ENCODE peak calls at places on chromosome 12, in ten cellular contexts. C, D, H, V, J, F, L, X, Z and G are unnamed samples.

GRCh38 chr12:123113038-123113437 is 37.9 kb downstream of the PITPNM2 start:
- DNase-seq in C (no peak), D (no peak), H (no peak), V (no peak), J (no peak), F (no peak), L (no peak), X (no peak), Z (no peak), G (no peak)

GRCh38 chr12:69642531-69642930 is 31.8 kb upstream of the LRRC10 start:
- DNase-seq in C (no peak), D (no peak), H (no peak), V (no peak), J (no peak), F (no peak), L (no peak), X (no peak), Z (no peak), G (no peak)

GRCh38 chr12:94261119-94261518 is 112.7 kb downstream of the PLXNC1 start:
- DNase-seq in C (no peak), D (no peak), H (no peak), V (no peak), J (peak), F (no peak), L (no peak), X (no peak), Z (no peak), G (no peak)

GRCh38 chr12:101552277-101552676 is 42.5 kb upstream of the MYBPC1 start:
- DNase-seq in C (no peak), D (no peak), H (peak), V (no peak), J (no peak), F (no peak), L (no peak), X (no peak), Z (no peak), G (no peak)

GRCh38 chr12:31491819-31492598 is 98.9 kb downstream of the DENND5B start:
- DNase-seq in C (peak), D (peak), H (no peak), V (no peak), J (no peak), F (no peak), L (peak), X (no peak), Z (peak), G (no peak)

GRCh38 chr12:91990525-91990924 is 155.1 kb downstream of the BTG1 start:
- DNase-seq in C (peak), D (no peak), H (no peak), V (no peak), J (no peak), F (no peak), L (no peak), X (no peak), Z (no peak), G (no peak)

GRCh38 chr12:11508699-11509098 is 113.3 kb upstream of the PRB2 start:
- DNase-seq in C (no peak), D (no peak), H (no peak), V (no peak), J (no peak), F (no peak), L (no peak), X (no peak), Z (no peak), G (no peak)

GRCh38 chr12:113473942-113474341 is 2.3 kb upstream of the LHX5 start:
- DNase-seq in C (no peak), D (no peak), H (no peak), V (no peak), J (no peak), F (no peak), L (no peak), X (no peak), Z (no peak), G (peak)

GRCh38 chr12:27296674-27297073 is 36.0 kb upstream of the BMAL2 start:
- DNase-seq in C (peak), D (no peak), H (no peak), V (no peak), J (no peak), F (no peak), L (no peak), X (no peak), Z (no peak), G (no peak)

GRCh38 chr12:39852346-39852745 is 232.7 kb upstream of the ABCD2 start:
- DNase-seq in C (no peak), D (no peak), H (no peak), V (no peak), J (no peak), F (no peak), L (no peak), X (no peak), Z (no peak), G (no peak)

GRCh38 chr12:50221228-50222008 is 54.2 kb upstream of the CERS5 start:
- DNase-seq in C (peak), D (no peak), H (peak), V (peak), J (no peak), F (no peak), L (no peak), X (no peak), Z (no peak), G (peak)

GRCh38 chr12:64205542-64205941 is 16.6 kb downstream of the KICS2 start:
- DNase-seq in C (no peak), D (no peak), H (no peak), V (no peak), J (no peak), F (no peak), L (no peak), X (no peak), Z (no peak), G (no peak)

DNA sequence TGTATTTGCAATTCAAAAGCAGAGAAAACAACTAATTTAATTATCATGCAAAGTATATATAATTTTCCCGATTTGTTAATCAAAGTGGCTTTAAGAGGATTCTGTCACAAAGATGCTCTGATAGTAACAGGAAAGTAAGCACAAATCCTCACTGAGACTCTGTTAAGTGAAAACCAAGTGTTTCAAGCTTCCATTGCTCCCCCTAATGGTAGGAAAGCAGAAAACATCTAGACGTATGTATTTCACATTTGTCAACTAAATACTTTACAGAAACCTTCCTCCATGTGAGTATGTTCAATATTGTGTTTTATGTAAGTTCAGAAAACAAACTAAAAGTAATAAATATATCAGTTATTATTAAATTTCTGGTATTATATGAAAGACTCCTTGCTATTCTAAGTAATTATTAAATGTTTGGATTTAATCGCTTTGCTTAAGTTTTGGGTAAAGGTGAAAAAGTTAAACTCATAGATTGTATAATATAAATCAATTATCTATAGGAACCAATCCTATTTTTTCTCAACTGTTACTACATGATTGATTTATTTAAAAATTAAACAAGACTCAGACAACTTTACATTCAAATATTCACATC is 1.5 kb upstream of the NTS start:
- DNase-seq in C (peak), D (peak), H (peak), V (no peak), J (no peak), F (no peak), L (peak), X (no peak), Z (peak), G (peak)
- TF ChIP-seq MAX in C (no peak), D (no peak), H (no peak), V (no peak), J (no peak), F (no peak), L (no peak), X (no peak), Z (no peak), G (no peak)

GRCh38 chr12:96327346-96327745 is 72.9 kb downstream of the CDK17 start:
- DNase-seq in C (no peak), D (no peak), H (no peak), V (peak), J (no peak), F (no peak), L (no peak), X (no peak), Z (no peak), G (no peak)
- TF ChIP-seq MAX in C (no peak), D (no peak), H (no peak), V (no peak), J (no peak), F (no peak), L (no peak), X (no peak), Z (no peak), G (no peak)

GRCh38 chr12:28537474-28537873 is 347.2 kb downstream of the CCDC91 start:
- DNase-seq in C (no peak), D (no peak), H (no peak), V (no peak), J (no peak), F (no peak), L (no peak), X (no peak), Z (no peak), G (no peak)

GRCh38 chr12:28536088-28536487 is 345.8 kb downstream of the CCDC91 start:
- DNase-seq in C (no peak), D (no peak), H (peak), V (no peak), J (no peak), F (no peak), L (no peak), X (no peak), Z (no peak), G (no peak)

GRCh38 chr12:28540324-28540714 is 350.1 kb downstream of the CCDC91 start:
- DNase-seq in C (no peak), D (no peak), H (no peak), V (no peak), J (no peak), F (no peak), L (no peak), X (no peak), Z (no peak), G (no peak)

GRCh38 chr12:28539691-28540323 is 349.6 kb downstream of the CCDC91 start:
- DNase-seq in C (no peak), D (no peak), H (no peak), V (no peak), J (no peak), F (no peak), L (no peak), X (no peak), Z (no peak), G (no peak)

DNA sequence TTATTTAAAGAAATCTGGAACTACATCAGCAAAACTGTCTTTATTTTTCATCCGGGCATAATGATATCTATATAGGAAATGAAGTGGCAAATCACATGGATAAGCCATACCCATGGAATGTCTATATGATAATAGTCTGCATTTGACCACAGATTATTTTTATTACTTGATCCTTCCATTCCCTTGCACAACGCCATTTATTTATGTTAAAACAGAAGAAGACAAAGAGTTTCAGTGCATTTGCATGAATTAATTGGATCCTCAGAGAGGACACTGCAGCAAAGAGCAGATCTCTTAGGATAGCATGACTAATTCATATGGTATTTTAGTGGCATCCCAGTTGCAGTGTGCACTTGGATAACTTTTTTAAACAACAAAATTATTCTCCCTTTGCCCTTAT is 345.0 kb downstream of the CCDC91 start:
- DNase-seq in C (peak), D (no peak), H (no peak), V (no peak), J (no peak), F (no peak), L (no peak), X (no peak), Z (no peak), G (no peak)
- TF ChIP-seq MAX in C (no peak), D (no peak), H (no peak), V (no peak), J (no peak), F (no peak), L (no peak), X (no peak), Z (no peak), G (no peak)

GRCh38 chr12:3543826-3544225 is 52.8 kb downstream of the PRMT8 start:
- DNase-seq in C (no peak), D (no peak), H (no peak), V (no peak), J (no peak), F (no peak), L (no peak), X (no peak), Z (no peak), G (no peak)

GRCh38 chr12:3542156-3542555 is 51.2 kb downstream of the PRMT8 start:
- DNase-seq in C (no peak), D (no peak), H (no peak), V (no peak), J (no peak), F (no peak), L (no peak), X (peak), Z (no peak), G (no peak)

GRCh38 chr12:3542911-3543310 is 51.9 kb downstream of the PRMT8 start:
- DNase-seq in C (no peak), D (no peak), H (no peak), V (no peak), J (no peak), F (no peak), L (no peak), X (peak), Z (peak), G (no peak)

GRCh38 chr12:3545121-3545796 is 54.3 kb downstream of the PRMT8 start:
- DNase-seq in C (no peak), D (no peak), H (no peak), V (no peak), J (no peak), F (no peak), L (no peak), X (peak), Z (no peak), G (no peak)

DNA sequence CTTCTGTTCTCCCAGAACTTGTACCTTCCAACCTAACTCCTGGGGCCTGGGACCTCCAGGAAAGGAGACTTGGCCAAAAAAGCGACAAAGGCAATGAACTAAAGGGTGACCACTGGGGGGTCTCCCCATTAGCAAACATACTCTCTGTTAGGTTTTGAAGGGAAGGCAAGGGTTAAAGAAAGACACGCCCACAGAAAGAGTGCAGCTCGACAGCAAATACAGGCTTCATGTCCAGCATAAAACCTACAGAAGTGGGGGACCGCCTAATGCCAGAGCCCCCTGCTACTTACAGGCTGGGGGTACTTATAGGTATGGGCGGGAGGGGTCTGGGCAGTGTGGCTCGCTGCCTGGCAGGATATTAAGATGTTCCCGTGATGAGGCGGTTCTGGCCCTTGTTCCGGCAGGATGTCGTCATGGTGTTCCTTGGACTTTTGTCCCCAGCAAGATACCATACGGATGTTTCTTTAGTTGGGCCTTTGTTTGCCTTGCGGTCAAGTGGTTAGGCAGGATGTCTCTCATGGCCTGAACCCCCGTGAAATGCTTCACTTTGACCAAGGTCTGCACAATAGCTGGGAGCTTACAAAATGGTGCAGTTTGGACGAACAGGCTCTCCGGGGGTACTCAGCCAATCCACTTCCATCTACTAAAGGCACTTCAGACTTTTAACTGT is 53.4 kb downstream of the PRMT8 start:
- DNase-seq in C (no peak), D (no peak), H (no peak), V (no peak), J (no peak), F (no peak), L (no peak), X (peak), Z (peak), G (no peak)
- TF ChIP-seq MAX in C (no peak), D (no peak), H (no peak), V (no peak), J (no peak), F (no peak), L (no peak), X (no peak), Z (no peak), G (no peak)

GRCh38 chr12:18267427-18267826 is 6.1 kb downstream of the PIK3C2G start:
- DNase-seq in C (no peak), D (no peak), H (no peak), V (no peak), J (no peak), F (no peak), L (no peak), X (no peak), Z (no peak), G (no peak)
- TF ChIP-seq MAX in C (no peak), D (no peak), H (no peak), V (no peak), J (no peak), F (no peak), L (no peak), X (no peak), Z (no peak), G (no peak)

GRCh38 chr12:130011611-130012385 is 108.0 kb upstream of the TMEM132D start:
- DNase-seq in C (no peak), D (no peak), H (no peak), V (no peak), J (no peak), F (no peak), L (no peak), X (no peak), Z (no peak), G (no peak)

GRCh38 chr12:130014485-130014807 is 110.6 kb upstream of the TMEM132D start:
- DNase-seq in C (no peak), D (no peak), H (peak), V (no peak), J (peak), F (no peak), L (no peak), X (peak), Z (no peak), G (peak)

GRCh38 chr12:130016986-130017385 is 113.2 kb upstream of the TMEM132D start:
- DNase-seq in C (no peak), D (no peak), H (no peak), V (no peak), J (no peak), F (no peak), L (no peak), X (no peak), Z (no peak), G (no peak)

GRCh38 chr12:130016194-130016593 is 112.4 kb upstream of the TMEM132D start:
- DNase-seq in C (no peak), D (no peak), H (no peak), V (no peak), J (no peak), F (no peak), L (no peak), X (no peak), Z (no peak), G (no peak)

DNA sequence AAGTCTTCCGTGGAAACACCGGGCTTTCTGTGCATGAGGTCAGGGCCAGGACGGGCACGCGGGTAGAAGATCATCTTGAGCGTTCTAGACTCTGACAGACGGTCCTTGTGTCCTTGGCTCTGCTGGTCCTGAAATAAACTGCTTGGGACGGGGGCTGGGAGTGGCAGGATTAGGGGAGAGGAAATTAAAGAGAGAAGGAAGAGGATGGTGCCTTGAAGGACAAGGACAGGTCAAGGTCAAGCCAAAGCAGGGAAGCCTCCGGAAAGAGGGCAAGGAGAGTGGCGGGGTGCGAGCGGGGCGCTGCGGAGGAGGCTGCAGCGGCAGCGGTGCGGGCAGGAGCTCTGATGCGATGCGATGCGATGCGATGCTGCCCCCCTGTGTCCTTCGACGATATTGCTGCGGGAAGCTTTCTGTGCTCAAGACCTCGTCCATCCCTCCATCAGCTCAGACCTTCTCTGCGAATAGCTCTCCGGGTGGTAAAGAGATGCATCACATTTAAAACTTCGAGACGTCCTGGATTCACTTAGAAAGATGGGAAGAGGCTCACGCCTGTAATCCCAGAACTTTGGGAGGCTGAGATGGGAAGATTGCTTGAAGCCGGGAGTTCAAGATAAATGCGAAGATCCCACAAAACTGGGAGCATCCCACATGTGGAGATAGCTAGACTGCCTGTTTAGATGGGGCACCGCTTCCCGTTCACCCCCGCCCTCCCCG is 110.1 kb upstream of the TMEM132D start:
- DNase-seq in C (no peak), D (peak), H (peak), V (no peak), J (peak), F (peak), L (no peak), X (peak), Z (peak), G (peak)
- TF ChIP-seq MAX in C (no peak), D (no peak), H (no peak), V (no peak), J (no peak), F (no peak), L (no peak), X (no peak), Z (no peak), G (no peak)

DNA sequence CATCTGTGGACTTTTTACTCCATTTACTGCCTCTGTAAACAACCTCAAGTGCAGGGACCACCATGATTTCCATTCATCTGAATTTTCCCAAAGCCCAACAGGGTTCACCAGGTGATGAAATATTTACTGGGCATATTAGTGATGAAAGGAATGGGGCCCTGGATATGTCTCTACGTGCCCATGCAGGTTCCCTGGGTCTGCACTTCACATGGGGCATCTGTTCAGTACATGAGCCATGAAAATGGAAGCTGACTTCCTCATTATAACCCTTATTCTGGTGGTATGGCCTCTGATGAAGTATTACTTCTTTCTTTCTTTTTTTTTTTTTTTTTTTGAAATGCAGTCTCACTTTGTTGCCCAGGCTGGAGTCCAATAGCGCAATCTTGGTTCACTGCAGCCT is 26.5 kb upstream of the CORO1C start:
- DNase-seq in C (no peak), D (no peak), H (peak), V (no peak), J (no peak), F (no peak), L (no peak), X (no peak), Z (no peak), G (no peak)
- TF ChIP-seq MAX in C (no peak), D (no peak), H (no peak), V (no peak), J (no peak), F (no peak), L (no peak), X (no peak), Z (no peak), G (no peak)